ENCODE peak calls at places on chromosomes 6 and 20, in eight cellular contexts. E, U, G, S, V, Z, H and T are unnamed samples.

GRCh38 chr20:61520761-61521460 is 268.9 kb downstream of the CDH4 start:
- DNase-seq in G (no peak), H (no peak), V (peak), Z (no peak), E (no peak), S (no peak), U (peak), T (peak)

GRCh38 chr6:43231053-43231452 is 1.8 kb upstream of the DNPH1 start:
- DNase-seq in Z (no peak), S (no peak), V (no peak), G (no peak), E (no peak), H (no peak), U (no peak), T (no peak)

GRCh38 chr20:60630609-60631008 is 621.5 kb upstream of the CDH4 start:
- DNase-seq in G (no peak), Z (no peak), E (no peak), V (no peak), H (no peak), S (no peak), U (no peak), T (no peak)

GRCh38 chr6:1222426-1223311 is 89.2 kb upstream of the FOXQ1 start:
- DNase-seq in H (no peak), S (no peak), V (no peak), G (no peak), U (no peak), Z (no peak), E (no peak), T (no peak)

GRCh38 chr6:11606287-11606686 is 68.7 kb downstream of the TMEM170B start:
- DNase-seq in G (peak), S (no peak), E (no peak), U (no peak), H (no peak), Z (no peak), V (peak), T (no peak)

GRCh38 chr6:102356170-102356569 is 962.7 kb downstream of the GRIK2 start:
- DNase-seq in H (no peak), S (no peak), E (no peak), U (no peak), Z (no peak), V (no peak), G (no peak), T (no peak)

GRCh38 chr6:82283771-82284420 is 36.4 kb upstream of the IBTK start:
- DNase-seq in H (no peak), E (no peak), S (no peak), U (no peak), V (no peak), G (no peak), Z (no peak), T (no peak)

GRCh38 chr6:6749791-6750434 is 161.4 kb downstream of the LY86 start:
- DNase-seq in Z (peak), V (peak), E (peak), U (peak), H (peak), G (peak), S (peak), T (peak)

GRCh38 chr6:82178084-82178758 is 69.3 kb downstream of the IBTK start:
- DNase-seq in S (no peak), V (peak), U (peak), G (no peak), Z (no peak), H (no peak), E (no peak), T (peak)

GRCh38 chr6:33413200-33413599 is 2.4 kb downstream of the PHF1 start:
- DNase-seq in G (no peak), S (no peak), Z (no peak), V (no peak), U (no peak), H (no peak), E (no peak), T (no peak)

GRCh38 chr6:33415831-33416230 is 2.1 kb downstream of the CUTA start:
- DNase-seq in V (no peak), G (no peak), S (no peak), Z (no peak), U (no peak), E (no peak), H (no peak), T (no peak)

GRCh38 chr6:33416386-33417126 is 1.4 kb downstream of the CUTA start:
- DNase-seq in Z (no peak), H (no peak), V (no peak), S (no peak), U (no peak), E (no peak), G (no peak), T (no peak)

GRCh38 chr6:33413601-33414120 is 2.8 kb downstream of the PHF1 start:
- DNase-seq in E (no peak), G (no peak), H (no peak), Z (no peak), U (no peak), S (no peak), V (no peak), T (no peak)

DNA sequence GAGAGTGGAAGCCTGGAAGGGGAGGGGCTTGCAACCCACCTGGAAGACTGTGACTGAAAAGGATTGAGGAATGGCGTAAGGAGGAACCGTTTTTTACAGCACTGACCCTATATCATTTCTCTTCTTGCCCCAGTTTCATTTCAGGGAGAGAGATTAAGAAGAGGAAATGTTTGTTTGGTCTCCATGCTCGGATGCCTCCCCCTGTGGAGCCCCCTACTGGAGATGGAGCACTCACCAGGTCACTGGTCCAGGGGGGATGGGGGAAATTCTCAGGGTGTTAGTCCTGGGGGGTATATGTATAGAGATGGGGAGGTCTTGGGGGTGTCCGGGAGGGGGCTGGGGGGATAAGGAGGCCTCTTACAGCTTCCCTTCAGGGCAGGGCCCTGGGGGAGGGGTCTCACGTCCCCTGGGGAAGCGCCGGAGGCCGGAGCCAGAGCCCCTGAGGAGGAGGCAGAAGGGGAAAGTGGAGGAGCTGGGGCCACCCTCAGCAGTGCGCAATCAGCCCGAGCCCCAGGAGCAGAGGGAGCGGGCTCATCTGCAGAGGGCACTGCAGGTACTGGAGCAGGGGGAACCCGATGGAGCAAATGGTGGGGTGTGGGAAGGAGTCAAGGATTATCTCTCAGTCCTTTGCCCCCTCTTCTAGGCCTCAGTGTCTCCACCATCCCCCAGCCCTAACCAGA is 3.2 kb downstream of the CUTA start:
- DNase-seq in G (no peak), S (no peak), E (no peak), V (no peak), Z (no peak), H (no peak), U (no peak), T (no peak)
- TF ChIP-seq CTCF in G (no peak), S (no peak), E (peak), V (peak), Z (no peak), H (no peak), U (peak), T (peak)

DNA sequence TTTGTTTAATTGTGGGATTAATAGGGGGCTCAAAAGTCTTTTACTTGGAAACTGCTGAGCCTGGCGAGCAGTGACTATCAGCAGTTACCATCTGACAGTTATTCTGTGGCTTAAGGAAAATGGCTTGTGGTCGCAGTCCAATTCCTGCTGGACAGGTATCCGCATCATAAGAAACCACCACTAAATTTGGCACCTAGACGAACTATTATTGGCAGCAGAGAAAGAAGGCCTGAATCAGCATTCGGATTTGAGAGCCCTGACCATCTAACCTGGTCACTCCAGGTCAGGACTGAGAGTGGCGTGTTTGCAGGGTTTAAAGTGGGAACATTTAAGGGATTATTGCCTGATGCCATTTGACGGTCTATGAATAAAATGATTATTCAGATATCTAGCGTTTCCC is 146.4 kb downstream of the RPS12 start:
- DNase-seq in H (no peak), U (no peak), V (no peak), E (no peak), G (no peak), S (no peak), Z (no peak), T (peak)
- H3K4me3 ChIP-seq in H (no peak), U (no peak), V (no peak), E (no peak), G (no peak), S (no peak), Z (no peak), T (no peak)

GRCh38 chr6:122472022-122472340 is 374 bp upstream of the SERINC1 start:
- DNase-seq in Z (no peak), H (no peak), E (no peak), G (no peak), V (no peak), U (no peak), S (no peak), T (no peak)

GRCh38 chr6:122471107-122472021 is at the start of gene SERINC1:
- DNase-seq in Z (peak), E (peak), S (peak), G (peak), H (peak), U (peak), V (peak), T (peak)

DNA sequence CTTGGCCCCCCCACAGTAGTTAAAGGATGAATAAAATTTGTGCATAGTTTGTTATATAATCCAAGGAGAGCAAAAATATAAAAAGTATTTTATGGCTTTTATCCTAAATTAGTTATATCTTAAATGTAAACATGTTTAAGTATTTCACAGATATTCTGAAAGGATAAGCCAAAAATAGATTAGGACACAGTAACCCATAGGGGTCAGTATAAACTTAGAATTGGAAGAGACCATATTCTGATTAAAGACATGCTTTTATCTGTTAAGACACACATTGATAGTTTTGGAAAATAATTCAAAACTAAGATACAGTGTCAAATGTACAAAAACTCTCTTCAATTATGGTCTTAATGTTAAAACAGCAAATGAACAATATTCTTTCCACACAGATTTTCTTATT is 4.5 kb upstream of the SERINC1 start:
- DNase-seq in G (no peak), S (no peak), H (no peak), Z (no peak), U (peak), V (peak), E (no peak), T (peak)
- TF ChIP-seq CTCF in G (peak), S (no peak), H (peak), Z (no peak), U (peak), V (peak), E (peak), T (peak)

DNA sequence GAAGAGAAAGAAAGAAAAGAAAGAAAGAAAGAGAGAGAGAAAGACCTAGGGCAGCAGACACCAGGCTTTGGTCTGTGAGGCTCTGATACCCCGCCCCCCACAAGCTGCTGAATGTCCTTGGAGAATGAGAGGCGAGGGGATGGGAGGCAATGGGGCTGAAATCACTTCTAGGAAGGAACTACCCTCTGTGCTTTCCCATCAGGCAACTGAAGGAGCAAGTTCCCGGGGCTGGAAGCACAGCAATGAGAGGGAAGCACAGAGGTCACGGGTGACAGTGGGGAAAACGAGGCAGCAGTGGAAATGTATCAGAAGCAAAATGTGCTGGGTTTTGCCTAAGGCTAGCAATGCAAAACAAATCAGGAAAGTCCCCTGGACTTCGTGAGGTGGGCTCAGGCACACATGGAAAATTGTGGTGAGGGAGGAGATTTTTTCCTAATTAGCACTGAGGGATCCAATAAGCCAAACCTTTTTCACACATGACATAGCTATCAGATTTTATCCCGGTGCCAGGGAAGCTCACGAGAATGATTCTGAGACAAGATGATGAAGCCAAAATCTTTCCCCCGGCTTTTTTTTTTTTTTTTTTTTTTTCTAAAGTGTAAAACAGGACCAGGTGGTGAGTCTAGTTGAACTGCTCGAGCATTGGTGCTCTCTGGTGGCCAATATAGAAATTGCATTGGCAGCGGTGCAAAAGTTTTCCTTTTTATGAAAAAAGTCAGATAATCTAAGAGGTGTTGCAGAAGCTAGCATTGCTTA is 16.8 kb upstream of the ARFGEF2 start:
- DNase-seq in H (peak), Z (peak), U (peak), V (peak), E (peak), G (no peak), S (peak), T (peak)
- H3K4me3 ChIP-seq in H (no peak), Z (no peak), U (no peak), V (no peak), E (no peak), G (no peak), S (no peak), T (no peak)

DNA sequence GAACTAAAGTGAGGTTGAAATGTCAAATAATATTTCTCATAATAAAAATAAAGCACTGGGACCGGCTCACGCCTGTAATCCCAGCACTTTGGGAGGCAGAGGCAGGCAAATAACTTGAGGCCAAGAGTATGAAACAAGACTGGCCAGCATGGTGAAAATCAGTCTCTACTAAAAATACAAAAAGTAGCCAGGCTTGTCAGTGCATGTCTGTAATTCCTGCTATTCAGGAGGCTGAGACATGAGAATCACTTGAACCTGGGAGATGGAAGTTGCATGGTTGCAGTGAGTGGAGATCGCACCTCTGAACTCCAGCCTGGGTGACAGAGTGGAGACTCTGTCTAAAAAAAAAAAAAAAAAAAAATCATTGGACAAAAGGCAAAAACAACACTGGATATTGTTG is 38.4 kb upstream of the RSPO3 start:
- DNase-seq in U (no peak), G (no peak), S (no peak), Z (no peak), V (no peak), E (no peak), H (no peak), T (no peak)
- TF ChIP-seq CTCF in U (no peak), G (no peak), S (no peak), Z (no peak), V (no peak), E (no peak), H (no peak), T (no peak)